ENCODE peak calls at places on chromosomes 7 and 10, in seven cellular contexts. E is astrocyte of the spinal cord; U is Jurkat, Clone E6-1; B is adrenal gland; R is stomach; Y is K562; Z is fibroblast of lung. Q is an unnamed sample.

GRCh38 chr10:102627446-102628293 is 16.6 kb upstream of the TRIM8 start:
- DNase-seq in E (peak; percentile 64), U (no peak), B (no peak), R (no peak), Y (no peak), Z (peak; percentile 62), Q (no peak)

GRCh38 chr10:103736763-103737162 is 118.6 kb downstream of the SH3PXD2A start:
- DNase-seq in E (no peak), U (peak; percentile 85), B (no peak), R (no peak), Y (peak; percentile 55), Z (no peak), Q (peak; percentile 36)

GRCh38 chr7:29194594-29195417 is at the start of gene CHN2:
- DNase-seq in E (peak; percentile 11), U (peak; percentile 42), B (peak; percentile 65), R (peak; percentile 75), Y (no peak), Z (no peak), Q (peak; percentile 14)

GRCh38 chr7:2517004-2517403 is 2.6 kb upstream of the LFNG start:
- DNase-seq in E (peak; percentile 95), U (no peak), B (no peak), R (no peak), Y (no peak), Z (peak; percentile 64), Q (no peak)

GRCh38 chr10:71534552-71535158 is 137.9 kb downstream of the CDH23 start:
- DNase-seq in E (no peak), U (no peak), B (no peak), R (no peak), Y (no peak), Z (no peak), Q (no peak)

GRCh38 chr10:97490592-97490991 is 7.6 kb downstream of the MMS19 start:
- DNase-seq in E (no peak), U (no peak), B (no peak), R (no peak), Y (no peak), Z (no peak), Q (no peak)

GRCh38 chr7:139886899-139887298 is 57.8 kb downstream of the TBXAS1 start:
- DNase-seq in E (no peak), U (no peak), B (no peak), R (no peak), Y (no peak), Z (no peak), Q (no peak)

GRCh38 chr7:12895296-12895695 is 207.9 kb downstream of the ARL4A start:
- DNase-seq in E (no peak), U (no peak), B (no peak), R (no peak), Y (no peak), Z (no peak), Q (no peak)

GRCh38 chr7:91632948-91633519 is 247.5 kb downstream of the MTERF1 start:
- DNase-seq in E (no peak), U (no peak), B (no peak), R (no peak), Y (no peak), Z (no peak), Q (no peak)

GRCh38 chr7:77416621-77417371 is 647 bp upstream of the GSAP start:
- DNase-seq in E (no peak), U (no peak), B (peak; percentile 61), R (no peak), Y (no peak), Z (peak; percentile 13), Q (no peak)
- H3K4me3 ChIP-seq in E (peak overlapping the region; percentile 47), U (no peak overlapping the region), B (peak overlapping the region; percentile 62), R (peak overlapping the region; percentile 73), Y (no peak overlapping the region), Z (peak overlapping the region; percentile 60), Q (peak overlapping the region; percentile 69)

GRCh38 chr10:93181929-93182327 is 108.2 kb downstream of the CYP26A1 start:
- DNase-seq in E (no peak), U (no peak), B (no peak), R (no peak), Y (no peak), Z (no peak), Q (no peak)

GRCh38 chr10:93182790-93183189 is 109.1 kb downstream of the CYP26A1 start:
- DNase-seq in E (no peak), U (no peak), B (no peak), R (no peak), Y (no peak), Z (no peak), Q (no peak)

GRCh38 chr10:93181249-93181928 is 107.7 kb downstream of the CYP26A1 start:
- DNase-seq in E (no peak), U (no peak), B (no peak), R (no peak), Y (no peak), Z (no peak), Q (no peak)

GRCh38 chr10:93175490-93175889 is 101.8 kb downstream of the CYP26A1 start:
- DNase-seq in E (no peak), U (no peak), B (no peak), R (no peak), Y (no peak), Z (no peak), Q (no peak)

DNA sequence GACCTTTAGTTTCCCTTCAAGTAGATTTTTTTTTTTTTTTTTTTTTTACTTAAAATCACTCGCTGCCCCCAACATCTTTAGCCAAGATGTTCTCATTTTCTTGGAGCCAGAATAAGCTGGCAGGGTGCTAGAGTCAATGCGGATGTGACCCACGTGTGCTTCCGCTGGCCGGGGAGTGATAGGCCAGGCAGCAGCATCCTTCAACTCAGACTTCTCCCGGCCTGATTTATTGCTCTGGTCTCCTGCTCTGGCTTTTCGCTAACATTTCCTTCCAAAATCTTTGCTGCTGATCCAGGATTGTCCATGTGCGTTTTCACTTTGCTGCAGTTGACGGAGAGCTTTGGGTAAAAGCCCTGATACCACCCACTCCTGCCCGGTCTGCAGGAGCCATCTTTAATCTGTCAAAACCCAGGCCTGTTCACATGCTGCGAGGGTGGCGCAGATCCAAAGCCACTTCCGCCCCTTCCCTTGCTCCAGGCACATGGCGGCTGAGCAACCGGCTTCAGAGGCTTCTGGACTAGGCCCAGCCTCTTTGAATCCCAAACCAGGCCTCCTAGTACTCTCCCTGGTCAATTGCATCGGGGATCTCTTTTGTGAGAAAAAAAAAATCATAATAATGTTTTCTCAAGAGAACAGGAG is 106.8 kb downstream of the CYP26A1 start:
- DNase-seq in E (peak; percentile 28), U (no peak), B (peak; percentile 66), R (no peak), Y (no peak), Z (peak; percentile 49), Q (no peak)
- H3K4me3 ChIP-seq in E (no peak overlapping the region), U (no peak overlapping the region), B (no peak overlapping the region), R (no peak overlapping the region), Y (no peak overlapping the region), Z (no peak overlapping the region), Q (no peak overlapping the region)

GRCh38 chr7:13915891-13916290 is 73.6 kb downstream of the ETV1 start:
- DNase-seq in E (no peak), U (no peak), B (no peak), R (no peak), Y (no peak), Z (no peak), Q (no peak)

GRCh38 chr7:13921062-13921461 is 68.4 kb downstream of the ETV1 start:
- DNase-seq in E (no peak), U (no peak), B (no peak), R (no peak), Y (no peak), Z (peak; percentile 16), Q (no peak)

DNA sequence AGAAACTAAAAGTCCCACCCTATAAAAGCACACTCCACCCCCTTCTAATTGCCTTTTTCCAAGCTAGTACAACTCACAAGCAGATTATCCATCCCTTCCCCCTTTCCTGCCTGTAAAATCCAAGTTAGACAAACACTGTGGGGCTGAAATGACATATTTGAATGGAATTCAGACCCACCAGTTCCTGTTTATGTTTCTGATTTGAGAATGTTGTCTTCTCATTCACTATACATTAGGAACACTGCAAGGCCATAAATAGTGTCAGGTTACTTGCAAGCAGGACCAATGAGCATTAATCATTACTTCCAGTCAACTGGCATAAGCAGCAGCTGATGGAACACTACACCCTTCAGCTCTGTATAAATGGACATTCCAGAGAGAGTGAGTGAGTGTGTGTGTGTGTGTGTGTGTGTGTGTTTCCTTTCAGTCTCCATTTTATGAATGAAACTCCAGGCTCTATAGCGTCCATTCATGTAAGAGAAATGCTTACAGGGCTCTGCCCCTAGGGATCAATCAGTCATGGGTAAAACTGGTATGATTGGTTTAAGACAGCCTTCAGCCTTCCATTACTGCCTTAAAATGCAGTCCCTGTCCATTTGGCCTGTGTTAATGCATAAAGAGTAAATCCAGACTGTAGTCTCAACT is 69.3 kb downstream of the ETV1 start:
- DNase-seq in E (peak; percentile 99), U (no peak), B (no peak), R (no peak), Y (peak; percentile 17), Z (peak; percentile 100), Q (no peak)
- H3K4me3 ChIP-seq in E (no peak overlapping the region), U (no peak overlapping the region), B (no peak overlapping the region), R (no peak overlapping the region), Y (no peak overlapping the region), Z (no peak overlapping the region), Q (no peak overlapping the region)

DNA sequence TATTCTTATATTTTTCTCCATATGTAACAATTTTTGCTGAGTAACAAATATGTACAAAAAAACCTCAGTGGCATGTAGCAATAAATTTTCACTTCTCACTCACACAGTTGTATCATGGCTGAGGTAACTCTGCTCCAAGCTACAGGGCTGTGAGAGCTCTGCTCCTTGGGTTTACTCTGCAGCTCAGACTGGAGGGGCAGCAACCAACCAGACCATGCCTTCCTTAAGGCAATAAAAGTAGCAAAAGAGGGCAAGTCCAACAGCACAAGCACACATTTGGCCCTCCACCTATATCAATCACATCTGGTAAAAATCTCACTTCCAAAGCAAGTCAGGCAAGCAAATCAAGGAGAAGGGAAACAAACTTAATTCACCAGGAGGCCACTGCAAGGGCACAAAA is 102.9 kb downstream of the CRPPA start:
- DNase-seq in E (no peak), U (no peak), B (no peak), R (no peak), Y (no peak), Z (no peak), Q (no peak)
- H3K4me3 ChIP-seq in E (no peak overlapping the region), U (no peak overlapping the region), B (no peak overlapping the region), R (no peak overlapping the region), Y (no peak overlapping the region), Z (no peak overlapping the region), Q (no peak overlapping the region)